ENCODE peak calls at places on chromosomes 4 and X, in eight cellular contexts. One of them, this sample, is unnamed.

GRCh38 chr4:174119051-174119450 is 164.4 kb downstream of the FBXO8 start:
- DNase-seq in astrocyte of the spinal cord: peak
- DNase-seq in fibroblast of lung: peak
- DNase-seq in right lobe of liver: no peak
- DNase-seq in sigmoid colon: no peak
- DNase-seq in A549: no peak
- DNase-seq in breast epithelium: no peak
- DNase-seq in OCI-LY7: no peak
- DNase-seq in this sample: peak

GRCh38 chr4:20612313-20612712 is 87.9 kb upstream of the PACRGL start:
- DNase-seq in right lobe of liver: no peak
- DNase-seq in sigmoid colon: no peak
- DNase-seq in A549: no peak
- DNase-seq in breast epithelium: no peak
- DNase-seq in OCI-LY7: no peak
- DNase-seq in astrocyte of the spinal cord: peak
- DNase-seq in fibroblast of lung: peak
- DNase-seq in this sample: no peak

GRCh38 chr4:168711197-168712120 is 214.6 kb downstream of the PALLD start:
- DNase-seq in OCI-LY7: no peak
- DNase-seq in A549: no peak
- DNase-seq in sigmoid colon: peak
- DNase-seq in right lobe of liver: no peak
- DNase-seq in astrocyte of the spinal cord: peak
- DNase-seq in breast epithelium: no peak
- DNase-seq in fibroblast of lung: peak
- DNase-seq in this sample: peak

GRCh38 chrX:74420194-74421035 is 878 bp upstream of the SLC16A2 start:
- DNase-seq in A549: peak
- DNase-seq in astrocyte of the spinal cord: peak
- DNase-seq in OCI-LY7: no peak
- DNase-seq in fibroblast of lung: peak
- DNase-seq in right lobe of liver: peak
- DNase-seq in sigmoid colon: peak
- DNase-seq in breast epithelium: peak
- DNase-seq in this sample: peak

GRCh38 chrX:140091276-140091886 is 126.1 kb upstream of the CXorf66 start:
- DNase-seq in fibroblast of lung: peak
- DNase-seq in sigmoid colon: peak
- DNase-seq in astrocyte of the spinal cord: no peak
- DNase-seq in A549: peak
- DNase-seq in OCI-LY7: no peak
- DNase-seq in breast epithelium: no peak
- DNase-seq in right lobe of liver: peak
- DNase-seq in this sample: peak

GRCh38 chr4:3013839-3014350 is 50.5 kb downstream of the GRK4 start:
- DNase-seq in OCI-LY7: no peak
- DNase-seq in astrocyte of the spinal cord: no peak
- DNase-seq in sigmoid colon: no peak
- DNase-seq in breast epithelium: no peak
- DNase-seq in right lobe of liver: no peak
- DNase-seq in fibroblast of lung: no peak
- DNase-seq in A549: no peak
- DNase-seq in this sample: no peak

GRCh38 chrX:13747836-13748235 is 13.3 kb downstream of the OFD1 start:
- DNase-seq in astrocyte of the spinal cord: peak
- DNase-seq in fibroblast of lung: peak
- DNase-seq in A549: peak
- DNase-seq in right lobe of liver: no peak
- DNase-seq in breast epithelium: no peak
- DNase-seq in OCI-LY7: peak
- DNase-seq in sigmoid colon: no peak
- DNase-seq in this sample: peak

GRCh38 chrX:30874851-30875250 is 14.2 kb downstream of the TAB3 start:
- DNase-seq in A549: no peak
- DNase-seq in fibroblast of lung: no peak
- DNase-seq in sigmoid colon: no peak
- DNase-seq in astrocyte of the spinal cord: no peak
- DNase-seq in right lobe of liver: no peak
- DNase-seq in OCI-LY7: no peak
- DNase-seq in breast epithelium: no peak
- DNase-seq in this sample: no peak

GRCh38 chrX:45322382-45322781 is 121.7 kb upstream of the DIPK2B start:
- DNase-seq in astrocyte of the spinal cord: peak
- DNase-seq in sigmoid colon: peak
- DNase-seq in OCI-LY7: peak
- DNase-seq in A549: peak
- DNase-seq in right lobe of liver: no peak
- DNase-seq in breast epithelium: no peak
- DNase-seq in fibroblast of lung: peak
- DNase-seq in this sample: peak

GRCh38 chr4:44210750-44211149 is 237.9 kb downstream of the KCTD8 start:
- DNase-seq in breast epithelium: no peak
- DNase-seq in fibroblast of lung: no peak
- DNase-seq in astrocyte of the spinal cord: no peak
- DNase-seq in sigmoid colon: no peak
- DNase-seq in OCI-LY7: no peak
- DNase-seq in right lobe of liver: no peak
- DNase-seq in A549: no peak
- DNase-seq in this sample: no peak
- TF ChIP-seq CTCF in breast epithelium: no peak
- TF ChIP-seq CTCF in fibroblast of lung: no peak
- TF ChIP-seq CTCF in astrocyte of the spinal cord: no peak
- TF ChIP-seq CTCF in sigmoid colon: no peak
- TF ChIP-seq CTCF in OCI-LY7: no peak
- TF ChIP-seq CTCF in right lobe of liver: no peak
- TF ChIP-seq CTCF in A549: no peak
- TF ChIP-seq CTCF in this sample: no peak

DNA sequence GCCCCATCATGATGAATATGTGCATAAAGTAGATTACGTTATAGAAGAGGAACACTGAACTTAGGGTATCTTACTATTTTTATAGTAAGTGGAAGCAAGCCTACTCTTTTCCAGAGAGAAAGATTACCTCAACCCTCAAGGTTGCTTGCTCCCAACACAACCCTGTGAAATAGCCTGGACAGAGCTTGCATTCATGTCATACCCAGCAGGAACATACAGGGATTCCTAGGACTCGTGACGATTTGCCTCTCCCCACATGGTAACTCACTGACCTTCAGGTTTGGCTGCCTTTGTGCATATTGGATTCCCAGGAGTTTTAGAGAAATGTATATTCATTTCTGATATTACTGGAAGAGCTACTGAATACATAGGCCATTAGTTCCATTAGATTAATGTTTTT is 80.5 kb downstream of the BLTP1 start:
- DNase-seq in fibroblast of lung: no peak
- DNase-seq in right lobe of liver: no peak
- DNase-seq in breast epithelium: no peak
- DNase-seq in sigmoid colon: no peak
- DNase-seq in astrocyte of the spinal cord: no peak
- DNase-seq in OCI-LY7: no peak
- DNase-seq in A549: no peak
- DNase-seq in this sample: no peak
- H3K4me3 ChIP-seq in fibroblast of lung: no peak
- H3K4me3 ChIP-seq in right lobe of liver: no peak
- H3K4me3 ChIP-seq in breast epithelium: no peak
- H3K4me3 ChIP-seq in sigmoid colon: no peak
- H3K4me3 ChIP-seq in astrocyte of the spinal cord: no peak
- H3K4me3 ChIP-seq in OCI-LY7: no peak
- H3K4me3 ChIP-seq in A549: no peak
- H3K4me3 ChIP-seq in this sample: no peak

DNA sequence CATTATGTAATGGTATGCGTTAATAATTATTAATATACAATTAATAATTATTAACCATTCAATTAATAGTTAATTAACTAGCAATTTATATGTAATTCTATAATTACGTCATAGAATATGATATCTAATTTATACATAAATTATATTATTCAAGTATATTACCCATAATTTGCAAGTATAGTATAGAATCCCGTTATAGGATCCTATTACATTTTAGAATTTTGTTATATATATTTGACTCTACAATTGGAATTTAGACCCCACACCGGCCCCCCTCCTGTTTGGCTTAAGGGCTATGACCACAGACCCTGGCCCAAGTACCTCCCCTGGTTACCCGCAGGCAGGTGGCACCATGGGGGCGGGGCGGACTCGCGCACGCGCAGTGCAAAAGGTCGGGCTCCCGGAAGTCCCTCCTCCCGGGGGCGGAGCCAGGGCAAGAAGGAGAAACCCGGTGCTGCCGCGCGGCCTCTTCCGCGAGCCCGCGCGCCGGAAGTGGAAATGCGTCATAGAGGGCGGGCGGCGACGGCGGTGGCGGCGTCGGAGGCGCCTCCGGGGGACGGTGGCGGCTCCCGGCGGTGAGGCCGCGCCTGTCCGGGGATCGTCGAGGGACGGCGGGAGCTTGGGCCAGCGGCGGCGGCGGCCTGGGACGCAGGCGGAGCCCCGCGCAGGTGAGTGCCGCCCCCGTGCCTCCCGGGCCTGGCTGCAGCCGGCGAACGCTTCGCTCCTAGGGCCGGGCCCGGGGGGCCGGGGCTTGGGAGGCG is at the start of gene AKAP17A:
- DNase-seq in OCI-LY7: peak
- DNase-seq in right lobe of liver: peak
- DNase-seq in sigmoid colon: peak
- DNase-seq in breast epithelium: peak
- DNase-seq in fibroblast of lung: peak
- DNase-seq in astrocyte of the spinal cord: peak
- DNase-seq in A549: peak
- DNase-seq in this sample: peak
- TF ChIP-seq CTCF in OCI-LY7: peak
- TF ChIP-seq CTCF in right lobe of liver: no peak
- TF ChIP-seq CTCF in sigmoid colon: no peak
- TF ChIP-seq CTCF in breast epithelium: no peak
- TF ChIP-seq CTCF in fibroblast of lung: no peak
- TF ChIP-seq CTCF in astrocyte of the spinal cord: no peak
- TF ChIP-seq CTCF in A549: no peak
- TF ChIP-seq CTCF in this sample: no peak

DNA sequence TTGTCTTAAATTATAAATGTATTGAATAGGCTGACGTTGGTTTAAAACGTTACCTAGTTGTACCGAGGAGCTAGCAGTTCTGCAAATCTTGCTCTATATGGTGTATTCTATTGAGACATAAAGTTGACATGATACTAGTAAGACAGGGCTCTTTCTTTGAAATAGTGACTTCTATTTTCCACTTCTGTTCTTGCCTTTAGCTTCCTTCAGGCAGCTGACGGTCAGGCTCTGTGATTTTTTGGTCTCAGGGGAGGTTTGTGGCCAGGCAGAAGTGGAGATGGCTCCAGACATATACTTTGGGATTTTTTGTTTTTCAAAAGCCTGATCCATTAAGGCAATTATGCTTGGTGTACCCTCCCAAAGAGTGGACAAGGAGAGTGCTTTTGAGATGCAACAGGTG is 95.2 kb downstream of the SLC34A2 start:
- DNase-seq in astrocyte of the spinal cord: no peak
- DNase-seq in OCI-LY7: no peak
- DNase-seq in sigmoid colon: no peak
- DNase-seq in fibroblast of lung: no peak
- DNase-seq in right lobe of liver: no peak
- DNase-seq in A549: no peak
- DNase-seq in breast epithelium: no peak
- DNase-seq in this sample: no peak
- H3K4me3 ChIP-seq in astrocyte of the spinal cord: no peak
- H3K4me3 ChIP-seq in OCI-LY7: no peak
- H3K4me3 ChIP-seq in sigmoid colon: no peak
- H3K4me3 ChIP-seq in fibroblast of lung: no peak
- H3K4me3 ChIP-seq in right lobe of liver: no peak
- H3K4me3 ChIP-seq in A549: no peak
- H3K4me3 ChIP-seq in breast epithelium: no peak
- H3K4me3 ChIP-seq in this sample: no peak

GRCh38 chr4:35124116-35124515 is 1120.2 kb downstream of the ARAP2 start:
- DNase-seq in right lobe of liver: no peak
- DNase-seq in OCI-LY7: no peak
- DNase-seq in A549: no peak
- DNase-seq in fibroblast of lung: peak
- DNase-seq in sigmoid colon: no peak
- DNase-seq in breast epithelium: no peak
- DNase-seq in astrocyte of the spinal cord: peak
- DNase-seq in this sample: no peak
- TF ChIP-seq CTCF in right lobe of liver: no peak
- TF ChIP-seq CTCF in OCI-LY7: no peak
- TF ChIP-seq CTCF in A549: no peak
- TF ChIP-seq CTCF in fibroblast of lung: no peak
- TF ChIP-seq CTCF in sigmoid colon: no peak
- TF ChIP-seq CTCF in breast epithelium: no peak
- TF ChIP-seq CTCF in astrocyte of the spinal cord: no peak
- TF ChIP-seq CTCF in this sample: no peak

This sample was measured in A673.